ENCODE peak calls at places on chromosomes 13 and 19, in four cellular contexts. C, T, J and Y are unnamed samples.

GRCh38 chr13:44142540-44142867 is 231.1 kb upstream of the SERP2 start:
- DNase-seq in J (no peak), C (no peak), T (no peak), Y (no peak)

GRCh38 chr13:112622375-112622774 is 34.4 kb upstream of the TUBGCP3 start:
- DNase-seq in T (no peak), C (no peak), J (no peak), Y (no peak)

GRCh38 chr13:44800626-44801025 is 188.6 kb downstream of the NUFIP1 start:
- DNase-seq in J (no peak), C (no peak), T (no peak), Y (no peak)

GRCh38 chr19:46697142-46697960 is 19.6 kb downstream of the PRKD2 start:
- DNase-seq in C (no peak), J (no peak), T (peak), Y (peak)

GRCh38 chr19:5536337-5536894 is 31.3 kb downstream of the TINCR start:
- DNase-seq in T (no peak), C (no peak), J (no peak), Y (no peak)

GRCh38 chr19:29529646-29530548 is 4.1 kb downstream of the VSTM2B start:
- DNase-seq in T (no peak), C (no peak), J (no peak), Y (no peak)

GRCh38 chr19:41431426-41432386 is 4.5 kb upstream of the B3GNT8 start:
- DNase-seq in C (no peak), J (no peak), T (no peak), Y (no peak)

GRCh38 chr19:45117666-45118065 is 24.7 kb downstream of the PPP1R37 start:
- DNase-seq in T (no peak), J (no peak), C (no peak), Y (no peak)

GRCh38 chr13:20940083-20940482 is 37.5 kb upstream of the XPO4 start:
- DNase-seq in C (no peak), T (no peak), J (no peak), Y (no peak)

GRCh38 chr13:37681295-37682032 is 82.9 kb upstream of the POSTN start:
- DNase-seq in C (no peak), J (no peak), T (no peak), Y (no peak)

GRCh38 chr13:66348745-66349720 is 881.1 kb downstream of the PCDH9 start:
- DNase-seq in T (no peak), C (no peak), J (no peak), Y (no peak)

GRCh38 chr13:45370922-45371406 is 30.0 kb upstream of the TPT1 start:
- DNase-seq in J (peak), T (no peak), C (peak), Y (peak)

GRCh38 chr13:54226866-54227265 is 1198.3 kb downstream of the OLFM4 start:
- DNase-seq in C (no peak), T (no peak), J (no peak), Y (no peak)

GRCh38 chr19:2334426-2334825 is 5.9 kb downstream of the SPPL2B start:
- DNase-seq in T (no peak), J (no peak), C (no peak), Y (no peak)

GRCh38 chr19:44141191-44142013 is at the start of gene ZNF234:
- DNase-seq in T (peak), C (peak), J (peak), Y (peak)

GRCh38 chr19:35919306-35919705 is 11.2 kb upstream of the TYROBP start:
- DNase-seq in J (no peak), T (no peak), C (no peak), Y (no peak)

GRCh38 chr19:10352764-10353671 is 13.6 kb upstream of the ICAM3 start:
- DNase-seq in T (no peak), J (peak), C (no peak), Y (no peak)

GRCh38 chr19:41548954-41549688 is 26.8 kb upstream of the CEACAM21 start:
- DNase-seq in T (no peak), J (no peak), C (no peak), Y (peak)

GRCh38 chr13:112688560-112689497 is 1.0 kb upstream of the ATP11A start:
- DNase-seq in J (no peak), T (no peak), C (no peak), Y (peak)

GRCh38 chr19:29845576-29846176 is 33.9 kb downstream of the CCNE1 start:
- DNase-seq in J (no peak), T (no peak), C (no peak), Y (peak)

GRCh38 chr19:1455336-1456120 is 5.6 kb downstream of the APC2 start:
- DNase-seq in T (no peak), J (peak), C (peak), Y (peak)

GRCh38 chr13:44031555-44031954 is 151.9 kb downstream of the LACC1 start:
- DNase-seq in J (no peak), C (no peak), T (no peak), Y (no peak)

GRCh38 chr13:101565327-101565726 is 112.9 kb downstream of the ITGBL1 start:
- DNase-seq in J (no peak), T (no peak), C (no peak), Y (no peak)

GRCh38 chr19:10166046-10166445 is 28.7 kb downstream of the DNMT1 start:
- DNase-seq in T (no peak), C (no peak), J (no peak), Y (no peak)

GRCh38 chr19:45173816-45174215 is 4.2 kb downstream of the TRAPPC6A start:
- DNase-seq in T (no peak), C (no peak), J (no peak), Y (no peak)

GRCh38 chr19:6613711-6614110 is 22.8 kb upstream of the CD70 start:
- DNase-seq in J (no peak), C (no peak), T (no peak), Y (no peak)

GRCh38 chr13:99688776-99689175 is 187.5 kb downstream of the TM9SF2 start:
- DNase-seq in C (no peak), T (no peak), J (no peak), Y (no peak)

GRCh38 chr13:80168089-80168850 is 172.7 kb downstream of the SPRY2 start:
- DNase-seq in C (no peak), T (no peak), J (no peak), Y (no peak)

GRCh38 chr13:50079278-50080157 is 64.3 kb downstream of the KCNRG start:
- DNase-seq in C (no peak), T (no peak), J (no peak), Y (no peak)

GRCh38 chr19:57288373-57288772 is 8.1 kb downstream of the ZNF460 start:
- DNase-seq in T (no peak), J (no peak), C (no peak), Y (no peak)

GRCh38 chr19:13083627-13084026 is 19.0 kb downstream of the LYL1 start:
- DNase-seq in J (no peak), T (no peak), C (no peak), Y (no peak)

GRCh38 chr19:13085673-13086072 is 17.0 kb downstream of the LYL1 start:
- DNase-seq in J (no peak), C (no peak), T (no peak), Y (no peak)

GRCh38 chr19:13079542-13079986 is 23.1 kb downstream of the LYL1 start:
- DNase-seq in C (no peak), T (no peak), J (no peak), Y (peak)

GRCh38 chr19:13083008-13083404 is 19.7 kb downstream of the LYL1 start:
- DNase-seq in J (no peak), T (no peak), C (no peak), Y (no peak)

GRCh38 chr19:13082192-13083007 is 20.3 kb downstream of the LYL1 start:
- DNase-seq in J (no peak), T (no peak), C (no peak), Y (no peak)
- TF ChIP-seq POLR2A in J (no peak), T (no peak), C (no peak), Y (no peak)

GRCh38 chr19:34503546-34504272 is 22.2 kb downstream of the WTIP start:
- DNase-seq in J (no peak), C (no peak), T (no peak), Y (no peak)
- TF ChIP-seq POLR2AphosphoS5 in J (no peak), C (no peak), T (no peak), Y (no peak)

GRCh38 chr19:50943074-50943828 is 9.6 kb downstream of the KLK5 start:
- DNase-seq in T (no peak), J (no peak), C (no peak), Y (no peak)

GRCh38 chr19:50949792-50950320 is 3.0 kb downstream of the KLK5 start:
- DNase-seq in T (no peak), J (no peak), C (no peak), Y (no peak)

GRCh38 chr19:50947123-50947522 is 5.7 kb downstream of the KLK5 start:
- DNase-seq in T (no peak), J (no peak), C (no peak), Y (no peak)

DNA sequence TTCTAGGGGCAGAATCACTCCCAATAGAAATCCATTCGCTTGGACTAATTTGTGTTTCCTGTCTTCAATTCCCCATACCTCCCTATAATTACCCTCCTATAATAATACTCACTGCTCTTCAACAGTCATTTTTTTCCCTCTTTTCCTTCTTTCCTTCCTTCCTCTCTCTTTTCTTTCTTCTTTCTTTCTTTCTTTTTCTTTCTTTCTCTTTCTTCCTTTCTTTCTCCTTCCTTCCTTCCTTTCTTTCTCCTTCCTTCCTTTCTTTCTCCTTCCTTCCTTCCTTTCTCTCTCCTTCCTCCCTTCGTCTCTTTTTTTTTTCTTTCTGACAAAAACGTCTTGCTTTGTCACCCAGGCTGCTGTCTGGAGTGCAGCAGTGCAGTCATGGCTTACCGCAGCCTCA is 8.0 kb downstream of the KLK5 start:
- DNase-seq in J (no peak), T (no peak), C (no peak), Y (no peak)
- TF ChIP-seq POLR2A in J (no peak), T (no peak), C (no peak), Y (no peak)

GRCh38 chr19:3442487-3443071 is 37.7 kb downstream of the SMIM24 start:
- DNase-seq in T (no peak), J (no peak), C (no peak), Y (no peak)
- TF ChIP-seq POLR2AphosphoS5 in T (no peak), J (no peak), C (no peak), Y (no peak)